ENCODE peak calls at places on chromosomes 16 and 17, in ten cellular contexts. D is esophagus squamous epithelium, H is BJ, A is GM12865, F is esophagus muscularis mucosa, Y is AG04450, L is stomach, Q is AG10803, U is body of pancreas, G is hepatocyte. N is an unnamed sample.

GRCh38 chr17:59371426-59372099 is 40.1 kb downstream of the YPEL2 start:
- DNase-seq in D (no peak), H (no peak), A (no peak), F (no peak), Y (no peak), L (no peak), Q (peak; percentile 65), U (peak; percentile 50), G (peak; percentile 58), N (no peak)

GRCh38 chr17:21106316-21106715 is 20.4 kb upstream of the DHRS7B start:
- DNase-seq in D (no peak), H (no peak), A (no peak), F (no peak), Y (no peak), L (no peak), Q (no peak), U (no peak), G (no peak), N (no peak)

GRCh38 chr16:48609453-48610023 is 442 bp downstream of the N4BP1 start:
- DNase-seq in D (no peak), H (no peak), A (peak; percentile 69), F (no peak), Y (no peak), L (peak; percentile 70), Q (peak; percentile 60), U (peak; percentile 77), G (peak; percentile 79), N (no peak)

GRCh38 chr16:24507959-24508358 is 31.4 kb upstream of the RBBP6 start:
- DNase-seq in D (no peak), H (no peak), A (no peak), F (no peak), Y (no peak), L (no peak), Q (no peak), U (no peak), G (no peak), N (no peak)

GRCh38 chr17:57357392-57357784 is 101.1 kb downstream of the MSI2 start:
- DNase-seq in D (no peak), H (no peak), A (peak; percentile 63), F (no peak), Y (no peak), L (peak; percentile 91), Q (no peak), U (peak; percentile 93), G (peak; percentile 23), N (no peak)

GRCh38 chr16:81873843-81874752 is 95.0 kb downstream of the PLCG2 start:
- DNase-seq in D (no peak), H (no peak), A (peak; percentile 81), F (no peak), Y (no peak), L (peak; percentile 67), Q (peak; percentile 38), U (peak; percentile 77), G (peak; percentile 66), N (peak; percentile 41)

GRCh38 chr16:12484426-12484825 is 319.3 kb downstream of the CPPED1 start:
- DNase-seq in D (no peak), H (no peak), A (no peak), F (no peak), Y (no peak), L (no peak), Q (no peak), U (no peak), G (no peak), N (no peak)

GRCh38 chr16:54135361-54136275 is 151.0 kb downstream of the IRX3 start:
- DNase-seq in D (no peak), H (peak; percentile 51), A (no peak), F (no peak), Y (no peak), L (no peak), Q (peak; percentile 83), U (no peak), G (no peak), N (no peak)

DNA sequence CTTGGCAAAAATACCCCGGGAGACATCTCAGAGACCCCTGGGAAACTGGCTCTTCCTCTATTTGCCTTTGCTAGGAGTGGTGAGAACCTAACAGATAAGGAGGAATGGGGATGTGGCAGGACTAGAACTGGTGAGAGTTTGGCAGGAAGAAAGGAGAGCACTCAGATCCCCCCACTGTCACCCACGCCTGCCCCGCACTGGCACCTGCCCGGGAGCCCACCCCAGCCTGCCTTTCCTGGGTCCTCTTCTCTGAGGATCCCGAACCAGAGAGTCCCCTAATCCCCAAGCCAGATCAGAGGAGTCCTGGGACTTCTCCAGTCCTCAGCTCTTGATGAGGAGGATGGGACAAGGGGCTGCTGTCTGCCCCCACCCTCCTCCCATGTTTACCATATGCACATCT is 3.7 kb downstream of the KCNH6 start:
- DNase-seq in D (no peak), H (no peak), A (no peak), F (no peak), Y (no peak), L (no peak), Q (no peak), U (no peak), G (no peak), N (no peak)
- H3K4me3 ChIP-seq in D (no peak overlapping the region), H (no peak overlapping the region), A (no peak overlapping the region), F (no peak overlapping the region), Y (no peak overlapping the region), L (no peak overlapping the region), Q (no peak overlapping the region), U (no peak overlapping the region), G (no peak overlapping the region), N (no peak overlapping the region)

GRCh38 chr16:84117482-84117843 is 721 bp upstream of the MBTPS1 start:
- DNase-seq in D (no peak), H (no peak), A (peak; percentile 70), F (no peak), Y (no peak), L (no peak), Q (peak; percentile 34), U (peak; percentile 21), G (no peak), N (no peak)

GRCh38 chr16:84116720-84117481 is at the start of gene MBTPS1:
- DNase-seq in D (peak; percentile 89), H (peak; percentile 84), A (peak; percentile 99), F (peak; percentile 98), Y (peak; percentile 96), L (peak; percentile 99), Q (peak; percentile 98), U (peak; percentile 99), G (peak; percentile 99), N (peak; percentile 91)

GRCh38 chr16:84120023-84120422 is 3.3 kb upstream of the MBTPS1 start:
- DNase-seq in D (no peak), H (no peak), A (no peak), F (no peak), Y (no peak), L (no peak), Q (no peak), U (no peak), G (no peak), N (no peak)

GRCh38 chr16:84119368-84119767 is 2.6 kb upstream of the MBTPS1 start:
- DNase-seq in D (no peak), H (no peak), A (no peak), F (no peak), Y (no peak), L (no peak), Q (no peak), U (no peak), G (no peak), N (no peak)

DNA sequence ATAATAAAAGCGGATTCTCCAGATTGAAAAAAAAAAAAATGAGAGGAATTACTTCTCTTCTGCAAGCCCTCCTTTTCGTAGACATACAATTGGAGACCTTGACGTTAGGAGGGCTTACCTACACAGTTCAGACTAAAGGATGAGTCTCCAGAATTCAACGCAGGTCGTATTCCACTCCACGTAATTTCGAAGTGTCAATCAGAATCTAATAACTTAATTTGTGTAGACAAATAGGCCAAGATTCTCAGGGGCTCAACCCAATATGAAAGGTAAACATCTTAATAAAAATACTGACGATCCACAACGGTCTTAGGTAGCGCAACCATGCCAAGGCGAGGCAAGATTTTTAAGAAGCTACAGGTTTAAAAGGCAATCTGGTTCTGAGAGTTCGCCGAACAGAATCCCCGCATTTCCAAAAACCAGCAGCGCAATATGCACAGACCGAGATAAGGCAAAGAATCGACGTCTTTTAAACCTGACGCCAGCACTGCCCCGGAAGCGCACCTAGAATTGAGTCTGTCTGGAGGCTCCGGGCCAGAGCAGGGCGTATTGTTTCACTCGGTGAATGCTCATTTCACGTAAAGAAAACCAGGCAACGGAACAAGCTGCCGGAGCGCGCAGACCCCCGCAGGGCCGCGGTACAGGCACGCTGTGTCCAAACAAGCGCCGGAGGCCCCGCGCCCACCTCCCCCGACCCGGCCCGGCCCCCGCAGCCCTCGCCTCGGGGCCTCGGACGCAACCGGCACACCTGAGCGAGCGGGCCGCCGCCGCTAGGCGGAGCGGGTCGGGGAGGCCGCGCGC is 623 bp downstream of the MBTPS1 start:
- DNase-seq in D (no peak), H (no peak), A (peak; percentile 74), F (no peak), Y (no peak), L (peak; percentile 66), Q (peak; percentile 31), U (peak; percentile 75), G (no peak), N (no peak)
- TF ChIP-seq CTCF in D (no peak), H (no peak), A (peak; percentile 45), F (no peak), Y (no peak), L (no peak), Q (no peak), U (no peak), G (peak; percentile 29), N (peak; percentile 14)

GRCh38 chr17:35345445-35345925 is 27.9 kb downstream of the SLFN11 start:
- DNase-seq in D (no peak), H (no peak), A (no peak), F (no peak), Y (no peak), L (no peak), Q (no peak), U (no peak), G (no peak), N (no peak)

GRCh38 chr17:35350493-35350892 is 22.9 kb downstream of the SLFN11 start:
- DNase-seq in D (no peak), H (no peak), A (no peak), F (no peak), Y (no peak), L (no peak), Q (no peak), U (no peak), G (no peak), N (no peak)

GRCh38 chr17:35342207-35342744 is 31.1 kb downstream of the SLFN11 start:
- DNase-seq in D (no peak), H (no peak), A (no peak), F (no peak), Y (no peak), L (no peak), Q (no peak), U (no peak), G (no peak), N (no peak)

GRCh38 chr17:35344262-35344661 is 29.2 kb downstream of the SLFN11 start:
- DNase-seq in D (no peak), H (no peak), A (no peak), F (no peak), Y (no peak), L (no peak), Q (no peak), U (no peak), G (no peak), N (no peak)

GRCh38 chr17:35345926-35346771 is 27.3 kb downstream of the SLFN11 start:
- DNase-seq in D (no peak), H (peak; percentile 24), A (no peak), F (peak; percentile 93), Y (no peak), L (peak; percentile 30), Q (peak; percentile 52), U (peak; percentile 40), G (peak; percentile 23), N (no peak)
- H3K4me3 ChIP-seq in D (peak overlapping the region; percentile 51), H (peak overlapping the region; percentile 40), A (peak overlapping the region; percentile 37), F (peak overlapping the region; percentile 53), Y (peak overlapping the region; percentile 52), L (peak overlapping the region; percentile 46), Q (peak overlapping the region; percentile 64), U (no peak overlapping the region), G (peak overlapping the region; percentile 30), N (no peak overlapping the region)

DNA sequence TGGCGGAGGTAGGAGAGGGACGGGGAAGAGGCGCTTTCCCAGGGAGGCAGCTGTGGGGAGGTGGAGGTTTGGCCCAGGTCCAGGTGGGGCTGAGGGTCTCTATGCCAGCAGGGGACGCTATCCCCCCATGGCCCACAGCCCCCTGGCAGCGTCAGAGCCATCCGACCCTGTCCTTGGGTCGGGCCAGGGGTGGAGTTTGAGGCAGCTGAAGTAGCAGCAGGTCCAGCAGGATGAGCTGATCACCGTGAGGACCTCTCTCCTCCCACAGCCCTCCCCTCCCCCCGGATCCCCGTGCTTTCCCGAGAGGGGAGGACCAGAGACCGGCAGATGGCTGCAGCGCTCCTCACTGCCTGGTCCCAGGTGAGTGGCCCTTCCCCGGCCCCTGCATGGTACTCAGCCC is 3.2 kb downstream of the ZNF205 start:
- DNase-seq in D (no peak), H (no peak), A (no peak), F (no peak), Y (no peak), L (no peak), Q (no peak), U (no peak), G (no peak), N (no peak)
- TF ChIP-seq CTCF in D (no peak), H (no peak), A (peak; percentile 30), F (no peak), Y (no peak), L (no peak), Q (no peak), U (no peak), G (no peak), N (peak; percentile 32)

N was measured in GM12864.